ENCODE peak calls at places on chromosome 1, in nine cellular contexts. One of them, this sample, is unnamed.
A peak's percentile ranks its signal among the peaks of the same experiment; 100 is the strongest.

GRCh38 chr1:115463347-115463746 is 125.3 kb upstream of the NGF start:
- DNase-seq in psoas muscle: no peak
- DNase-seq in mammary epithelial cell: peak; percentile 25
- DNase-seq in HCT116: no peak
- DNase-seq in sigmoid colon: no peak
- DNase-seq in heart right ventricle: peak; percentile 24
- DNase-seq in fibroblast of lung: no peak
- DNase-seq in heart left ventricle: no peak
- DNase-seq in IMR-90: no peak
- DNase-seq in this sample: no peak

GRCh38 chr1:94602312-94602711 is 60.8 kb upstream of the F3 start:
- DNase-seq in fibroblast of lung: peak; percentile 77
- DNase-seq in HCT116: no peak
- DNase-seq in heart left ventricle: no peak
- DNase-seq in heart right ventricle: no peak
- DNase-seq in IMR-90: peak; percentile 82
- DNase-seq in psoas muscle: peak; percentile 29
- DNase-seq in sigmoid colon: no peak
- DNase-seq in mammary epithelial cell: peak; percentile 81
- DNase-seq in this sample: no peak

GRCh38 chr1:21937372-21938121 is 437 bp upstream of the HSPG2 start:
- DNase-seq in fibroblast of lung: peak; percentile 81
- DNase-seq in heart left ventricle: peak; percentile 90
- DNase-seq in heart right ventricle: peak; percentile 85
- DNase-seq in HCT116: peak; percentile 60
- DNase-seq in sigmoid colon: peak; percentile 94
- DNase-seq in mammary epithelial cell: peak; percentile 79
- DNase-seq in IMR-90: peak; percentile 78
- DNase-seq in psoas muscle: peak; percentile 88
- DNase-seq in this sample: no peak

GRCh38 chr1:89953072-89953626 is 41.8 kb upstream of the ZNF326 start:
- DNase-seq in heart left ventricle: no peak
- DNase-seq in HCT116: peak; percentile 81
- DNase-seq in mammary epithelial cell: peak; percentile 95
- DNase-seq in psoas muscle: no peak
- DNase-seq in IMR-90: peak; percentile 92
- DNase-seq in heart right ventricle: no peak
- DNase-seq in sigmoid colon: no peak
- DNase-seq in fibroblast of lung: peak; percentile 95
- DNase-seq in this sample: no peak

GRCh38 chr1:17012775-17013501 is 1.2 kb upstream of the ATP13A2 start:
- DNase-seq in fibroblast of lung: peak; percentile 58
- DNase-seq in psoas muscle: no peak
- DNase-seq in heart right ventricle: no peak
- DNase-seq in IMR-90: no peak
- DNase-seq in sigmoid colon: peak; percentile 47
- DNase-seq in heart left ventricle: no peak
- DNase-seq in HCT116: no peak
- DNase-seq in mammary epithelial cell: peak; percentile 24
- DNase-seq in this sample: no peak

GRCh38 chr1:81313289-81313688 is 487.4 kb upstream of the ADGRL2 start:
- DNase-seq in heart left ventricle: no peak
- DNase-seq in psoas muscle: no peak
- DNase-seq in mammary epithelial cell: no peak
- DNase-seq in HCT116: no peak
- DNase-seq in sigmoid colon: no peak
- DNase-seq in heart right ventricle: no peak
- DNase-seq in fibroblast of lung: no peak
- DNase-seq in IMR-90: no peak
- DNase-seq in this sample: no peak

GRCh38 chr1:204377800-204378608 is 18.3 kb upstream of the PLEKHA6 start:
- DNase-seq in sigmoid colon: peak; percentile 66
- DNase-seq in psoas muscle: no peak
- DNase-seq in heart right ventricle: no peak
- DNase-seq in heart left ventricle: peak; percentile 19
- DNase-seq in mammary epithelial cell: peak; percentile 28
- DNase-seq in fibroblast of lung: peak; percentile 21
- DNase-seq in HCT116: no peak
- DNase-seq in IMR-90: no peak
- DNase-seq in this sample: no peak

GRCh38 chr1:16138772-16139221 is 17.1 kb downstream of the EPHA2 start:
- DNase-seq in mammary epithelial cell: no peak
- DNase-seq in HCT116: no peak
- DNase-seq in sigmoid colon: no peak
- DNase-seq in fibroblast of lung: peak; percentile 35
- DNase-seq in psoas muscle: no peak
- DNase-seq in IMR-90: peak; percentile 32
- DNase-seq in heart right ventricle: no peak
- DNase-seq in heart left ventricle: peak; percentile 48
- DNase-seq in this sample: no peak

GRCh38 chr1:214449371-214449770 is 102.0 kb downstream of the PTPN14 start:
- DNase-seq in IMR-90: no peak
- DNase-seq in heart left ventricle: no peak
- DNase-seq in fibroblast of lung: no peak
- DNase-seq in HCT116: no peak
- DNase-seq in heart right ventricle: no peak
- DNase-seq in psoas muscle: no peak
- DNase-seq in sigmoid colon: no peak
- DNase-seq in mammary epithelial cell: no peak
- DNase-seq in this sample: no peak

GRCh38 chr1:240404286-240404685 is 207.7 kb downstream of the GREM2 start:
- DNase-seq in heart left ventricle: no peak
- DNase-seq in fibroblast of lung: no peak
- DNase-seq in HCT116: no peak
- DNase-seq in IMR-90: peak; percentile 22
- DNase-seq in mammary epithelial cell: no peak
- DNase-seq in sigmoid colon: no peak
- DNase-seq in heart right ventricle: no peak
- DNase-seq in psoas muscle: no peak
- DNase-seq in this sample: no peak

GRCh38 chr1:14928412-14928811 is 225.1 kb upstream of the TMEM51 start:
- DNase-seq in IMR-90: no peak
- DNase-seq in heart left ventricle: no peak
- DNase-seq in psoas muscle: no peak
- DNase-seq in fibroblast of lung: no peak
- DNase-seq in heart right ventricle: no peak
- DNase-seq in mammary epithelial cell: no peak
- DNase-seq in HCT116: no peak
- DNase-seq in sigmoid colon: no peak
- DNase-seq in this sample: no peak

GRCh38 chr1:14926818-14927555 is 226.6 kb upstream of the TMEM51 start:
- DNase-seq in sigmoid colon: no peak
- DNase-seq in mammary epithelial cell: no peak
- DNase-seq in psoas muscle: no peak
- DNase-seq in heart right ventricle: no peak
- DNase-seq in IMR-90: no peak
- DNase-seq in heart left ventricle: no peak
- DNase-seq in HCT116: no peak
- DNase-seq in fibroblast of lung: no peak
- DNase-seq in this sample: no peak

GRCh38 chr1:14929547-14930223 is 223.9 kb upstream of the TMEM51 start:
- DNase-seq in fibroblast of lung: peak; percentile 72
- DNase-seq in heart left ventricle: no peak
- DNase-seq in sigmoid colon: no peak
- DNase-seq in HCT116: no peak
- DNase-seq in psoas muscle: no peak
- DNase-seq in mammary epithelial cell: no peak
- DNase-seq in IMR-90: peak; percentile 86
- DNase-seq in heart right ventricle: no peak
- DNase-seq in this sample: no peak

GRCh38 chr1:14930224-14930965 is 223.2 kb upstream of the TMEM51 start:
- DNase-seq in heart right ventricle: no peak
- DNase-seq in psoas muscle: no peak
- DNase-seq in sigmoid colon: no peak
- DNase-seq in HCT116: no peak
- DNase-seq in heart left ventricle: no peak
- DNase-seq in fibroblast of lung: no peak
- DNase-seq in mammary epithelial cell: no peak
- DNase-seq in IMR-90: no peak
- DNase-seq in this sample: no peak

DNA sequence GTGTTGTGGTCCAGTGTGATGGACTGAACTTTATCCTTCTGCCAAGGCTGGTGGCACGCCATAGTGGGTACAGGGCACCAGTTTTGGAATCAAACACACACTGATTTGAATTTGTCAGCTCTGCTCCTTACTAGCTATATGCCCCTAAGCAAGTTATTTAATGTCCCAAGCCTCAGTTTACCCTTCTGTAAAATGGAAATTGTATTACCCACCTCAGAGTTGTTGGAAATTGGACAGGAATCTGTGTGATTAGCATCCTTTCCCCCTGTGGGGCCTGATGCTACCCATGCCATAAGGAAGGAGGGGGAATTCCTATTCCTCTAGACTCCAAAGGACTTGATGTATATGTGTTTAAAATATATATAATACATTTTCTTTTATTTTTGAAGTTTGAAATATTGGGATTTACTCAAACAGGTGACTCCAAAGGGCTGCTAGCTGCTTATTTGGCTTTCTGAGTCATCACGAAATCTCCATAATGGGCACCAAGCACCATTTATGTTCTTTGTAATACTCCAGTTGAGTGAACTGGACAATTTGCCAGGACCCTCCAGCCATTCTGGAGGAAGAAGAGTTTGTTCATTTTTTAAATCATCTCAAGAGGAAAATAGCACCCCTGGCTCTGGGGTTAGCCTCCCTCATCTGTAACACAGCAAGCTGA is 224.5 kb upstream of the TMEM51 start:
- DNase-seq in HCT116: no peak
- DNase-seq in heart left ventricle: no peak
- DNase-seq in sigmoid colon: no peak
- DNase-seq in heart right ventricle: no peak
- DNase-seq in mammary epithelial cell: no peak
- DNase-seq in IMR-90: no peak
- DNase-seq in fibroblast of lung: peak; percentile 13
- DNase-seq in psoas muscle: no peak
- DNase-seq in this sample: no peak
- H3K27ac ChIP-seq in HCT116: no peak overlapping the region
- H3K27ac ChIP-seq in heart left ventricle: no peak overlapping the region
- H3K27ac ChIP-seq in sigmoid colon: peak overlapping the region; percentile 8
- H3K27ac ChIP-seq in heart right ventricle: no peak overlapping the region
- H3K27ac ChIP-seq in mammary epithelial cell: no peak overlapping the region
- H3K27ac ChIP-seq in IMR-90: peak overlapping the region; percentile 9
- H3K27ac ChIP-seq in fibroblast of lung: peak overlapping the region; percentile 27
- H3K27ac ChIP-seq in psoas muscle: no peak overlapping the region
- H3K27ac ChIP-seq in this sample: no peak overlapping the region

GRCh38 chr1:45014403-45015028 is 2.5 kb downstream of the UROD start:
- DNase-seq in psoas muscle: peak; percentile 69
- DNase-seq in heart right ventricle: peak; percentile 82
- DNase-seq in IMR-90: peak; percentile 88
- DNase-seq in sigmoid colon: peak; percentile 86
- DNase-seq in fibroblast of lung: peak; percentile 72
- DNase-seq in HCT116: peak; percentile 75
- DNase-seq in heart left ventricle: peak; percentile 71
- DNase-seq in mammary epithelial cell: peak; percentile 49
- DNase-seq in this sample: no peak
- H3K4me3 ChIP-seq in psoas muscle: no peak overlapping the region
- H3K4me3 ChIP-seq in heart right ventricle: no peak overlapping the region
- H3K4me3 ChIP-seq in IMR-90: no peak overlapping the region
- H3K4me3 ChIP-seq in sigmoid colon: no peak overlapping the region
- H3K4me3 ChIP-seq in fibroblast of lung: no peak overlapping the region
- H3K4me3 ChIP-seq in HCT116: no peak overlapping the region
- H3K4me3 ChIP-seq in heart left ventricle: no peak overlapping the region
- H3K4me3 ChIP-seq in mammary epithelial cell: no peak overlapping the region
- H3K4me3 ChIP-seq in this sample: no peak overlapping the region

GRCh38 chr1:2134604-2135307 is 59.8 kb downstream of the FAAP20 start:
- DNase-seq in sigmoid colon: no peak
- DNase-seq in mammary epithelial cell: no peak
- DNase-seq in psoas muscle: peak; percentile 13
- DNase-seq in IMR-90: no peak
- DNase-seq in heart right ventricle: no peak
- DNase-seq in fibroblast of lung: no peak
- DNase-seq in HCT116: no peak
- DNase-seq in heart left ventricle: no peak
- DNase-seq in this sample: no peak

GRCh38 chr1:2133879-2134215 is 60.7 kb downstream of the FAAP20 start:
- DNase-seq in IMR-90: no peak
- DNase-seq in heart right ventricle: no peak
- DNase-seq in HCT116: no peak
- DNase-seq in mammary epithelial cell: no peak
- DNase-seq in fibroblast of lung: no peak
- DNase-seq in heart left ventricle: no peak
- DNase-seq in sigmoid colon: no peak
- DNase-seq in psoas muscle: no peak
- DNase-seq in this sample: no peak

GRCh38 chr1:2135425-2135824 is 59.1 kb downstream of the FAAP20 start:
- DNase-seq in heart right ventricle: peak; percentile 79
- DNase-seq in HCT116: no peak
- DNase-seq in psoas muscle: peak; percentile 35
- DNase-seq in mammary epithelial cell: peak; percentile 92
- DNase-seq in fibroblast of lung: peak; percentile 81
- DNase-seq in heart left ventricle: peak; percentile 76
- DNase-seq in sigmoid colon: peak; percentile 91
- DNase-seq in IMR-90: peak; percentile 85
- DNase-seq in this sample: peak; percentile 90

GRCh38 chr1:2133039-2133878 is 61.3 kb downstream of the FAAP20 start:
- DNase-seq in heart left ventricle: peak; percentile 98
- DNase-seq in heart right ventricle: peak; percentile 98
- DNase-seq in sigmoid colon: peak; percentile 100
- DNase-seq in psoas muscle: peak; percentile 97
- DNase-seq in IMR-90: peak; percentile 99
- DNase-seq in fibroblast of lung: peak; percentile 93
- DNase-seq in mammary epithelial cell: peak; percentile 89
- DNase-seq in HCT116: peak; percentile 93
- DNase-seq in this sample: peak; percentile 98

DNA sequence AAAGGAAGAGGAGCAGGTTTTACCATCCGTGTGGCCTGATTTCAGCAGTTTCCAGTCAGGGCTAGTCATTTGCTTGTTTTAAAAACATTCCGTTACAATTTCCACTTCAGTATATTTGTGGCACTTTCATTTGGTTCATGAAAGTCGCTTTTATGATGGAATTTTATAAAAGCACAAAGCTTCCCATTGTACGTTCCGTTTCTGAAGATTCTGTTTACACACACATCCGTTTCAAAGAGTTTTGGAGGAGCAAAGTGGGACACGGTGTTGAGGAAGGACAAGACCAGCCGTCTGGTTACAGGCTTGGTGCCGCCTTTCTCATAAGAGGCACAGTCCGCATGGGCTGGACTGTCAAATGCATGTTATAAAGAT is 60.4 kb downstream of the FAAP20 start:
- DNase-seq in IMR-90: no peak
- DNase-seq in fibroblast of lung: no peak
- DNase-seq in heart left ventricle: no peak
- DNase-seq in heart right ventricle: no peak
- DNase-seq in psoas muscle: no peak
- DNase-seq in mammary epithelial cell: no peak
- DNase-seq in sigmoid colon: no peak
- DNase-seq in HCT116: no peak
- DNase-seq in this sample: no peak
- TF ChIP-seq CTCF in IMR-90: no peak
- TF ChIP-seq CTCF in fibroblast of lung: no peak
- TF ChIP-seq CTCF in heart left ventricle: no peak
- TF ChIP-seq CTCF in heart right ventricle: no peak
- TF ChIP-seq CTCF in psoas muscle: no peak
- TF ChIP-seq CTCF in mammary epithelial cell: no peak
- TF ChIP-seq CTCF in sigmoid colon: no peak
- TF ChIP-seq CTCF in HCT116: no peak
- TF ChIP-seq CTCF in this sample: no peak

DNA sequence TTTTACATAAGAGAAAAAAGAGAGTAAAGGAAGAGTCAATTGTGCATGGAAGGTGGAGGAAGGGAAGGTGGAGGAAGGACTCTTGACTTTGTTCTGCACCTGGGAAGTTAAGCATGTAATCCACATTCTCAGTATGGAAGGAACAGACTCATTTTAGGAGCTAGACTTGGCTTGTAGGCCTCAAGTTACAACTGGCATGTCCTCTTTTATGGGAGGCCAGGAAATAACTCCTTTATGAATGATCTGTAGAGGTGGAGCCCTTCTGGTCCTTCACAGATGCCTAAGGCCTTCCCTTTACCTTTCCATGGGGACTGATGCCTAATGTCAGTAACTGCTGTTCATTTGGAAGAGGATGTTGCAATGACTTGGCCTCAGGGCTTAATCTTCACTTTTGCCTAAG is 29.4 kb upstream of the CCSAP start:
- DNase-seq in heart left ventricle: no peak
- DNase-seq in heart right ventricle: no peak
- DNase-seq in sigmoid colon: no peak
- DNase-seq in IMR-90: no peak
- DNase-seq in HCT116: no peak
- DNase-seq in mammary epithelial cell: peak; percentile 44
- DNase-seq in fibroblast of lung: no peak
- DNase-seq in psoas muscle: no peak
- DNase-seq in this sample: no peak
- H3K27ac ChIP-seq in heart left ventricle: no peak overlapping the region
- H3K27ac ChIP-seq in heart right ventricle: no peak overlapping the region
- H3K27ac ChIP-seq in sigmoid colon: no peak overlapping the region
- H3K27ac ChIP-seq in IMR-90: no peak overlapping the region
- H3K27ac ChIP-seq in HCT116: no peak overlapping the region
- H3K27ac ChIP-seq in mammary epithelial cell: peak overlapping the region; percentile 62
- H3K27ac ChIP-seq in fibroblast of lung: no peak overlapping the region
- H3K27ac ChIP-seq in psoas muscle: no peak overlapping the region
- H3K27ac ChIP-seq in this sample: no peak overlapping the region